ENCODE peak calls at places on chromosomes 5 and 9, in four cellular contexts. X, K, M and W are unnamed samples.

GRCh38 chr5:59744531-59744992 is 149.0 kb downstream of the PDE4D start:
- DNase-seq in X (no peak), K (no peak), M (no peak), W (no peak)

GRCh38 chr5:13601152-13601551 is 343.3 kb downstream of the DNAH5 start:
- DNase-seq in X (no peak), K (no peak), M (no peak), W (no peak)

GRCh38 chr9:127778280-127779135 is at the start of gene SH2D3C:
- DNase-seq in X (peak), K (no peak), M (no peak), W (peak)

GRCh38 chr5:42953061-42953460 is 87.1 kb downstream of the ANXA2R start:
- DNase-seq in X (no peak), K (no peak), M (no peak), W (no peak)

GRCh38 chr9:107487521-107488399 is 1.8 kb downstream of the KLF4 start:
- DNase-seq in X (peak), K (peak), M (peak), W (peak)

GRCh38 chr5:135377751-135378680 is 21.0 kb downstream of the MACROH2A1 start:
- DNase-seq in X (no peak), K (no peak), M (no peak), W (no peak)

GRCh38 chr5:51381801-51382507 is 1.3 kb upstream of the ISL1 start:
- DNase-seq in X (no peak), K (no peak), M (peak), W (no peak)

GRCh38 chr5:99747342-99747741 is 787.8 kb upstream of the FAM174A start:
- DNase-seq in X (no peak), K (no peak), M (no peak), W (no peak)

GRCh38 chr5:172385164-172385563 is 69.2 kb downstream of the SH3PXD2B start:
- DNase-seq in X (no peak), K (no peak), M (no peak), W (no peak)

GRCh38 chr9:129979346-129979745 is 63.6 kb downstream of the FNBP1 start:
- DNase-seq in X (no peak), K (no peak), M (no peak), W (no peak)

GRCh38 chr5:54845567-54845941 is 139.8 kb downstream of the ESM1 start:
- DNase-seq in X (no peak), K (no peak), M (no peak), W (no peak)

GRCh38 chr9:98678244-98678842 is 30.4 kb downstream of the GABBR2 start:
- DNase-seq in X (no peak), K (no peak), M (peak), W (no peak)

GRCh38 chr5:113039229-113039628 is 62.6 kb downstream of the DCP2 start:
- DNase-seq in X (peak), K (no peak), M (no peak), W (no peak)

GRCh38 chr5:74543162-74543995 is 97.1 kb downstream of the ENC1 start:
- DNase-seq in X (peak), K (no peak), M (peak), W (no peak)

GRCh38 chr5:141849371-141850182 is 28.6 kb downstream of the PCDH1 start:
- DNase-seq in X (peak), K (peak), M (peak), W (no peak)

GRCh38 chr5:37786855-37787254 is 53.0 kb downstream of the GDNF start:
- DNase-seq in X (no peak), K (no peak), M (no peak), W (no peak)

GRCh38 chr5:112077180-112077579 is 320.2 kb upstream of the NREP start:
- DNase-seq in X (no peak), K (no peak), M (no peak), W (no peak)

GRCh38 chr9:95852059-95853032 is 23.1 kb upstream of the ERCC6L2 start:
- DNase-seq in X (no peak), K (no peak), M (no peak), W (no peak)

GRCh38 chr5:147479431-147479830 is 30.4 kb downstream of the DPYSL3 start:
- DNase-seq in X (no peak), K (no peak), M (no peak), W (no peak)

GRCh38 chr9:21679432-21679831 is 123.0 kb upstream of the MTAP start:
- DNase-seq in X (no peak), K (no peak), M (no peak), W (no peak)

GRCh38 chr5:36173426-36173825 is 21.5 kb downstream of the SKP2 start:
- DNase-seq in X (no peak), K (no peak), M (no peak), W (no peak)

GRCh38 chr5:16808936-16809815 is 126.9 kb downstream of the MYO10 start:
- DNase-seq in X (no peak), K (no peak), M (no peak), W (no peak)

GRCh38 chr5:158028349-158028748 is 169.4 kb upstream of the CLINT1 start:
- DNase-seq in X (no peak), K (no peak), M (no peak), W (no peak)

GRCh38 chr5:474826-475661 is 32.1 kb downstream of the EXOC3 start:
- DNase-seq in X (peak), K (no peak), M (no peak), W (peak)

GRCh38 chr9:91422832-91423711 is 560 bp downstream of the NFIL3 start:
- DNase-seq in X (peak), K (peak), M (peak), W (no peak)

GRCh38 chr5:79702606-79703380 is 13.2 kb downstream of the CMYA5 start:
- DNase-seq in X (no peak), K (no peak), M (peak), W (peak)

GRCh38 chr5:172549708-172550095 is 91.4 kb upstream of the NEURL1B start:
- DNase-seq in X (no peak), K (no peak), M (no peak), W (no peak)

GRCh38 chr5:86979801-86980510 is 287.7 kb upstream of the RASA1 start:
- DNase-seq in X (no peak), K (no peak), M (peak), W (peak)

GRCh38 chr9:93302586-93303257 is 118.8 kb downstream of the WNK2 start:
- DNase-seq in X (peak), K (peak), M (peak), W (no peak)

GRCh38 chr5:82396396-82396795 is 118.2 kb upstream of the RPS23 start:
- DNase-seq in X (no peak), K (no peak), M (no peak), W (no peak)

GRCh38 chr9:93190133-93190525 is 6.2 kb downstream of the WNK2 start:
- DNase-seq in X (no peak), K (no peak), M (no peak), W (no peak)

GRCh38 chr5:112921833-112922817 is at the start of gene REEP5:
- DNase-seq in X (peak), K (peak), M (peak), W (peak)

GRCh38 chr5:67350600-67351315 is 154.2 kb upstream of the CD180 start:
- DNase-seq in X (no peak), K (no peak), M (no peak), W (no peak)

GRCh38 chr5:33474931-33475499 is 34.2 kb downstream of the TARS1 start:
- DNase-seq in X (no peak), K (no peak), M (no peak), W (no peak)

GRCh38 chr5:33472805-33473409 is 32.1 kb downstream of the TARS1 start:
- DNase-seq in X (no peak), K (no peak), M (no peak), W (no peak)

GRCh38 chr5:33474004-33474403 is 33.2 kb downstream of the TARS1 start:
- DNase-seq in X (no peak), K (no peak), M (no peak), W (no peak)

GRCh38 chr5:33468811-33469435 is 28.2 kb downstream of the TARS1 start:
- DNase-seq in X (no peak), K (no peak), M (no peak), W (no peak)

DNA sequence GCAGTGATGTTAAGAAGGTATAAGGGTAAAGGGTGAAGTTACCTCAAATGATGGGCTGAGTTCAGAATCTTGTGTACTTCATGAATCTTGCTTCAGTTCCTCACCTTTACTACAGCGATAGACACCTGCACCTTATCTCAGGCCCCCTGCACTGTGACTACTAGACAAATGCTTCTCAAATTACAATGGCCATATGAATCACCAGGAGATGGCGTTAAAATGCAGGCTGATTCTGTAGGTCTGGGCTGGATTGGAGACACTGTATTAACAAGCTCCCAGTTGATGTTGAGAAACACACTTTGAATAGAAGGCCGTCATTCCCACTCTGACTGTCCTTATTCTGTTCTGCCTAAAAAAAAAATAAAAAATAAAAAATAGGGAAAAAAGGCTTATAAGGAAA is 29.8 kb downstream of the TARS1 start:
- DNase-seq in X (no peak), K (no peak), M (peak), W (no peak)
- TF ChIP-seq CTCF in X (no peak), K (no peak), M (peak), W (no peak)

DNA sequence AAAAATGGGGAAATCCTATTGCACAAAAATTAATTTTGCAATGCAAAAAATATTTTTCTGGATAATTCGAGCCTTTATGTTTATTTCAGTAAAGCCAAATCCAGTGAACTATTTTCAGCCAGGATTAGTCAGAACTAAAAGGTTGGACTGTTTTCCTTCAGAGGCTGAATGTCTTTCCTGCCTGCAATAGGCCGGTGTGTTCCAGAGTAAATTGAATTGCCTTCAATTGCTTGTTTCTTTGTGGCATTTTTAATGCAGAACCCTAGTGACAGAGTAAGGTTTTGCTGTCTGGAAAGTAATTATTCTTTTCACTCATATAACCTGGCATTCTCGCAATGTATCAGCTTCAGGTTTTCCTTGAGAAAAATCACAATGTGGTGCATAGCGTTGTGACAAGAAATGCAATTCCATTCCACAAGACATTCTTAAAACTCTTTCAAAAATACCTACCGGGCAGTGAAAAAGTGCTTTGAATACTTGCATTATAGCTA is 183.7 kb downstream of the GLIS3 start:
- DNase-seq in X (no peak), K (no peak), M (no peak), W (no peak)
- TF ChIP-seq CTCF in X (no peak), K (no peak), M (no peak), W (no peak)

GRCh38 chr5:148844433-148845279 is 18.2 kb downstream of the ADRB2 start:
- DNase-seq in X (no peak), K (no peak), M (no peak), W (no peak)
- TF ChIP-seq CTCF in X (no peak), K (no peak), M (no peak), W (no peak)

GRCh38 chr9:85158512-85158911 is 489.0 kb downstream of the NTRK2 start:
- DNase-seq in X (no peak), K (peak), M (peak), W (no peak)

GRCh38 chr9:85157763-85158162 is 488.2 kb downstream of the NTRK2 start:
- DNase-seq in X (no peak), K (no peak), M (no peak), W (no peak)

GRCh38 chr9:85163415-85163814 is 493.9 kb downstream of the NTRK2 start:
- DNase-seq in X (no peak), K (no peak), M (no peak), W (no peak)

GRCh38 chr9:85166808-85167545 is 497.4 kb downstream of the NTRK2 start:
- DNase-seq in X (no peak), K (no peak), M (no peak), W (no peak)

DNA sequence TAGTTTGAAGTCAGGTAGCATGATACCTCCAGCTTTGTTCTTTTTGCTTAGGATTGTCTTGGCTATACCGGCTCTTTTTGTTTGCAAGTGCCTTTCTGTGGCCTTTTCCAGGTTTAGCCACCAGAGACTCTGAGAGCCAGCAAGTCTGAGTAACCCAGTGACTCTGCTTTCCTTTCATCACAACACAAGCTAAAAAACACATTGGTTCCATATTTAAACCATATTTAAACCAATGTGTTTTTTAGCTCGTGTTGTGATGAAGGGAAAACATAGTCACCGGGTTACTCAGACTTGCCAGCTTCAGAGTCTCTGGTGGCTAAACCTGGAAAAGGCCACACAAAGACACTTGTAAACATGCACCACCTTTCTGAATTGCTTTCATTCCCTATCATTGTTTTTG is 493.3 kb downstream of the NTRK2 start:
- DNase-seq in X (no peak), K (no peak), M (no peak), W (no peak)
- TF ChIP-seq CTCF in X (no peak), K (no peak), M (no peak), W (no peak)

GRCh38 chr5:143678148-143678906 is 133.6 kb upstream of the HMHB1 start:
- DNase-seq in X (no peak), K (no peak), M (no peak), W (no peak)
- TF ChIP-seq CTCF in X (no peak), K (no peak), M (no peak), W (no peak)

GRCh38 chr5:91378683-91379601 is 4.2 kb downstream of the ARRDC3 start:
- DNase-seq in X (no peak), K (no peak), M (no peak), W (no peak)
- TF ChIP-seq CTCF in X (no peak), K (no peak), M (no peak), W (no peak)

GRCh38 chr5:146048994-146049703 is 56.2 kb downstream of the PLAC8L1 start:
- DNase-seq in X (no peak), K (peak), M (peak), W (no peak)
- TF ChIP-seq CTCF in X (no peak), K (peak), M (peak), W (peak)

GRCh38 chr5:103519550-103519949 is 43.0 kb downstream of the NUDT12 start:
- DNase-seq in X (no peak), K (no peak), M (peak), W (no peak)
- TF ChIP-seq CTCF in X (no peak), K (no peak), M (no peak), W (no peak)